ENCODE peak calls at places on chromosomes 4 and X, in five cellular contexts. F is right atrium auricular region; K is naive thymus-derived CD4-positive, alpha-beta T cell; B is GM23248; N is CD8-positive, alpha-beta T cell. M is an unnamed sample. For H3K4me1, the result is how much of the 10 kb centered on the place peaks cover.

GRCh38 chrX:147779173-147779572 is 132.5 kb upstream of the FMR1 start:
- DNase-seq in F (no peak), K (no peak), B (no peak), N (no peak), M (no peak)

GRCh38 chr4:25486171-25486570 is 109.1 kb downstream of the ANAPC4 start:
- DNase-seq in F (no peak), K (no peak), B (no peak), N (no peak), M (no peak)

GRCh38 chr4:107743532-107743931 is 23.5 kb upstream of the PAPSS1 start:
- DNase-seq in F (no peak), K (no peak), B (no peak), N (no peak), M (no peak)

GRCh38 chrX:16552546-16552945 is 97.4 kb upstream of the S100G start:
- DNase-seq in F (no peak), K (no peak), B (peak), N (no peak), M (no peak)

GRCh38 chr4:96519291-96519690 is 679.4 kb downstream of the PDHA2 start:
- DNase-seq in F (no peak), K (no peak), B (no peak), N (no peak), M (no peak)

GRCh38 chrX:116436358-116436816 is at the start of gene SLC6A14:
- DNase-seq in F (no peak), K (no peak), B (no peak), N (no peak), M (no peak)

GRCh38 chr4:113468165-113469022 is 293.1 kb downstream of the CAMK2D start:
- DNase-seq in F (peak), K (no peak), B (peak), N (no peak), M (peak)

GRCh38 chrX:150358651-150359050 is 4.5 kb upstream of the MAMLD1 start:
- DNase-seq in F (peak), K (no peak), B (no peak), N (no peak), M (no peak)

GRCh38 chrX:149630681-149631292 is 805 bp downstream of the TMEM185A start:
- DNase-seq in F (no peak), K (no peak), B (peak), N (no peak), M (peak)

GRCh38 chrX:49171752-49172279 is at the start of gene PLP2:
- DNase-seq in F (no peak), K (peak), B (peak), N (peak), M (peak)

GRCh38 chr4:1240721-1241465 is 8.0 kb downstream of the CTBP1 start:
- DNase-seq in F (no peak), K (no peak), B (no peak), N (no peak), M (no peak)

GRCh38 chr4:1711055-1711905 is 839 bp downstream of the SLBP start:
- DNase-seq in F (no peak), K (peak), B (peak), N (no peak), M (peak)

GRCh38 chr4:152735302-152735917 is 44.1 kb downstream of the TIGD4 start:
- DNase-seq in F (no peak), K (peak), B (peak), N (no peak), M (no peak)

GRCh38 chr4:163540977-163541376 is 46.5 kb downstream of the TMA16 start:
- DNase-seq in F (no peak), K (no peak), B (peak), N (no peak), M (no peak)

GRCh38 chr4:78061939-78062603 is 4.9 kb downstream of the FRAS1 start:
- DNase-seq in F (no peak), K (no peak), B (peak), N (no peak), M (no peak)

GRCh38 chr4:138226351-138226750 is 15.8 kb downstream of the SLC7A11 start:
- DNase-seq in F (no peak), K (no peak), B (no peak), N (no peak), M (no peak)

GRCh38 chr4:145580906-145581305 is 38.3 kb upstream of the MMAA start:
- DNase-seq in F (no peak), K (no peak), B (peak), N (no peak), M (no peak)

GRCh38 chrX:42755820-42756219 is 22.1 kb downstream of the PPP1R2C start:
- DNase-seq in F (peak), K (no peak), B (peak), N (no peak), M (peak)

GRCh38 chr4:129708776-129709175 is 612.8 kb downstream of the C4orf33 start:
- DNase-seq in F (no peak), K (no peak), B (no peak), N (no peak), M (no peak)

GRCh38 chr4:165343353-165344191 is 16.1 kb downstream of the MSMO1 start:
- DNase-seq in F (no peak), K (peak), B (no peak), N (no peak), M (peak)

GRCh38 chrX:74422576-74423288 is 1.4 kb downstream of the SLC16A2 start:
- DNase-seq in F (peak), K (no peak), B (peak), N (no peak), M (peak)

GRCh38 chr4:69668680-69669079 is 15.6 kb upstream of the UGT2A1 start:
- DNase-seq in F (no peak), K (no peak), B (no peak), N (no peak), M (no peak)

GRCh38 chr4:95059630-95060029 is 301.9 kb downstream of the BMPR1B start:
- DNase-seq in F (no peak), K (no peak), B (no peak), N (no peak), M (no peak)

GRCh38 chr4:182189107-182189878 is 53.9 kb upstream of the TENM3 start:
- DNase-seq in F (no peak), K (no peak), B (peak), N (no peak), M (peak)

GRCh38 chrX:72620550-72621145 is 48.0 kb upstream of the HDAC8 start:
- DNase-seq in F (peak), K (no peak), B (peak), N (no peak), M (peak)

GRCh38 chr4:87462102-87462501 is 39.7 kb downstream of the NUDT9 start:
- DNase-seq in F (no peak), K (no peak), B (no peak), N (no peak), M (no peak)

GRCh38 chr4:33150139-33150538 is 2430.0 kb downstream of the PCDH7 start:
- DNase-seq in F (no peak), K (no peak), B (no peak), N (no peak), M (no peak)

GRCh38 chrX:2490634-2491033 is 10.1 kb downstream of the DHRSX start:
- DNase-seq in F (no peak), K (no peak), B (no peak), N (no peak), M (no peak)

GRCh38 chrX:21375795-21376069 is 1.5 kb downstream of the CNKSR2 start:
- DNase-seq in F (no peak), K (peak), B (no peak), N (no peak), M (no peak)

GRCh38 chr4:1472911-1473518 is 66.8 kb upstream of the NKX1-1 start:
- DNase-seq in F (no peak), K (no peak), B (no peak), N (no peak), M (peak)

GRCh38 chrX:1391370-1391706 is 575 bp downstream of the SLC25A6 start:
- DNase-seq in F (no peak), K (no peak), B (no peak), N (peak), M (no peak)

DNA sequence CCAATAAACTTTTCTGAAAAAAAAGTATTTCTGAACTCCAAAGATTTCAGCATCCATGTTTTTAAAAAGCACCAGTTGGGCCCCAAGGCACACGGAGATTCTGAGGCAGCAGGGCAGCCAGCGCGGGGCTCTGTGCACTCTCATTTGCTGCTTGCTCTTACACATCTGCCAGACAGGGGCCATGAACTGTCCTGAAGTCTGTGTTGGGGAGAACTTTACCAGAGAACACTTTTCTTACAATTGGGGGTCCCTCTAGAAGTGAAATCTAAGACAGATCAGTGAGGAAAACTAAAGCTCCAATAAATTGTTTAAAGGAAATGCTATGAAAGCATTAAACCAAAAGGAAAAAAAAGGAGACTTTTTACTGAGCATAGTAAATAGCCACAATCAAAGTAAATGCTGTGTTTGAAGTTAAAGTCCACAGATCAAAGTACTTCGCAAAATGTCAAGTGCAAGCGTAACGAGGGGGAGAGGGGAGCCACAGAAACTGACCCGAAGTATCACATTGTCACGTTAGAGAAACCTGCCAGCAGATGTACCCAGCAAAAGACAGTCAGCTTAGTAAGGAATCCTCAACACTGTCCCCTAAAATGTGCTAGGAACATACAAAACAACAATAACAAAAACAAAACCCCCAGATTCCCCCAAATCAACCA is 37.8 kb downstream of the SORBS2 start:
- DNase-seq in F (no peak), K (no peak), B (no peak), N (no peak), M (peak)
- H3K4me3 ChIP-seq in F (peak), K (no peak), B (peak), N (no peak), M (no peak)

DNA sequence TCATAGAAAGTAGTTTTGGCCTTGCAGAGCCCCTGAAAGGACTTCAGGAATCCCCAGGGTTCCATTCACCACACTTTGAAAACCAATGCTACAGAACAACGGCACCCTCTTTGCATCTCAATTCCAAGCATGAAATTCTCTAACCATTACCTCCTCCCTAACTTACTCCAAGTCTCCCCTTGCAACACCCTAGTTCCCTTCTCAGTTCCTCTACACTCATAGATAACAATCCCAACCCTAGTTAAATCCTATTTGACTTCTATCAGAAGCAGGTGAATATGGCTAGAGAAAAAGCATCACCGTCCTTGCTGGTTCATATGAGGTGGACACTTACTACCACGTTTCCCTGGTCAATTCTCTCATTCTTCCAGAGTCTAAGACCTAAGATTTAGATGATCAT is 2.4 kb downstream of the RCHY1 start:
- DNase-seq in F (no peak), K (no peak), B (no peak), N (no peak), M (no peak)
- H3K4me1 ChIP-seq in F (under half), K (under half), B (under half), N (half or more), M (half or more)

GRCh38 chr4:123986268-123986798 is 589.7 kb downstream of the SPRY1 start:
- DNase-seq in F (peak), K (no peak), B (peak), N (no peak), M (peak)
- H3K4me3 ChIP-seq in F (no peak), K (no peak), B (peak), N (no peak), M (no peak)

GRCh38 chr4:169185133-169185956 is 85.4 kb downstream of the SH3RF1 start:
- DNase-seq in F (no peak), K (no peak), B (no peak), N (no peak), M (no peak)

GRCh38 chr4:169184236-169184635 is 86.5 kb downstream of the SH3RF1 start:
- DNase-seq in F (no peak), K (no peak), B (peak), N (no peak), M (no peak)

GRCh38 chr4:169183581-169183980 is 87.2 kb downstream of the SH3RF1 start:
- DNase-seq in F (no peak), K (no peak), B (no peak), N (no peak), M (no peak)

GRCh38 chr4:169188204-169188603 is 82.6 kb downstream of the SH3RF1 start:
- DNase-seq in F (no peak), K (no peak), B (no peak), N (no peak), M (no peak)

GRCh38 chr4:169184686-169185085 is 86.1 kb downstream of the SH3RF1 start:
- DNase-seq in F (no peak), K (no peak), B (no peak), N (no peak), M (no peak)
- H3K4me1 ChIP-seq in F (under half), K (under half), B (under half), N (under half), M (under half)

GRCh38 chrX:138710866-138711331 is 618 bp downstream of the FGF13 start:
- DNase-seq in F (no peak), K (no peak), B (peak), N (no peak), M (no peak)

GRCh38 chrX:138708268-138708667 is 3.2 kb downstream of the FGF13 start:
- DNase-seq in F (no peak), K (no peak), B (no peak), N (no peak), M (no peak)

GRCh38 chrX:138709886-138710285 is 1.6 kb downstream of the FGF13 start:
- DNase-seq in F (no peak), K (no peak), B (no peak), N (no peak), M (no peak)

GRCh38 chrX:138710311-138710791 is 1.2 kb downstream of the FGF13 start:
- DNase-seq in F (no peak), K (no peak), B (peak), N (no peak), M (no peak)

GRCh38 chrX:138711399-138712347 is at the start of gene FGF13:
- DNase-seq in F (no peak), K (no peak), B (peak), N (no peak), M (no peak)
- H3K4me3 ChIP-seq in F (peak), K (no peak), B (peak), N (no peak), M (no peak)